ENCODE peak calls at places on chromosomes 12 and 14, in seven cellular contexts. One of them, this sample, is unnamed.

GRCh38 chr12:77231548-77231947 is 166.2 kb upstream of the E2F7 start:
- DNase-seq in AG04449: no peak
- DNase-seq in pancreas: peak; percentile 43
- DNase-seq in cardiac muscle cell: peak; percentile 96
- DNase-seq in MG63: peak; percentile 64
- DNase-seq in epithelial cell of esophagus: peak; percentile 45
- DNase-seq in left ventricle myocardium inferior: peak; percentile 73
- DNase-seq in this sample: peak; percentile 67

GRCh38 chr14:56862843-56863242 is 52.6 kb upstream of the OTX2 start:
- DNase-seq in AG04449: no peak
- DNase-seq in MG63: no peak
- DNase-seq in cardiac muscle cell: no peak
- DNase-seq in epithelial cell of esophagus: no peak
- DNase-seq in pancreas: no peak
- DNase-seq in left ventricle myocardium inferior: no peak
- DNase-seq in this sample: no peak

GRCh38 chr12:49716546-49716945 is 9.3 kb upstream of the FMNL3 start:
- DNase-seq in AG04449: no peak
- DNase-seq in MG63: no peak
- DNase-seq in epithelial cell of esophagus: no peak
- DNase-seq in left ventricle myocardium inferior: no peak
- DNase-seq in cardiac muscle cell: no peak
- DNase-seq in pancreas: no peak
- DNase-seq in this sample: no peak

GRCh38 chr12:53191885-53192530 is 11.3 kb upstream of the CSAD start:
- DNase-seq in AG04449: no peak
- DNase-seq in left ventricle myocardium inferior: no peak
- DNase-seq in epithelial cell of esophagus: no peak
- DNase-seq in pancreas: no peak
- DNase-seq in MG63: no peak
- DNase-seq in cardiac muscle cell: no peak
- DNase-seq in this sample: no peak

GRCh38 chr12:53091756-53092155 is 5.7 kb upstream of the IGFBP6 start:
- DNase-seq in epithelial cell of esophagus: no peak
- DNase-seq in AG04449: no peak
- DNase-seq in MG63: no peak
- DNase-seq in cardiac muscle cell: no peak
- DNase-seq in pancreas: no peak
- DNase-seq in left ventricle myocardium inferior: no peak
- DNase-seq in this sample: no peak

GRCh38 chr14:92897922-92898599 is 24.9 kb upstream of the CHGA start:
- DNase-seq in epithelial cell of esophagus: peak; percentile 18
- DNase-seq in left ventricle myocardium inferior: no peak
- DNase-seq in AG04449: no peak
- DNase-seq in cardiac muscle cell: peak; percentile 3
- DNase-seq in MG63: no peak
- DNase-seq in pancreas: no peak
- DNase-seq in this sample: no peak

GRCh38 chr12:88206636-88207035 is 64.5 kb downstream of the TMTC3 start:
- DNase-seq in AG04449: peak; percentile 12
- DNase-seq in cardiac muscle cell: peak; percentile 53
- DNase-seq in epithelial cell of esophagus: no peak
- DNase-seq in MG63: no peak
- DNase-seq in pancreas: no peak
- DNase-seq in left ventricle myocardium inferior: no peak
- DNase-seq in this sample: peak; percentile 58

GRCh38 chr12:8077207-8077606 is 4.9 kb upstream of the NECAP1 start:
- DNase-seq in left ventricle myocardium inferior: no peak
- DNase-seq in pancreas: no peak
- DNase-seq in cardiac muscle cell: no peak
- DNase-seq in AG04449: no peak
- DNase-seq in MG63: peak; percentile 47
- DNase-seq in epithelial cell of esophagus: peak; percentile 84
- DNase-seq in this sample: no peak

GRCh38 chr12:48601013-48601756 is 31.3 kb upstream of the LALBA start:
- DNase-seq in MG63: no peak
- DNase-seq in pancreas: no peak
- DNase-seq in left ventricle myocardium inferior: no peak
- DNase-seq in cardiac muscle cell: peak; percentile 15
- DNase-seq in AG04449: peak; percentile 2
- DNase-seq in epithelial cell of esophagus: peak; percentile 55
- DNase-seq in this sample: peak; percentile 19

GRCh38 chr12:101772019-101772774 is 32.9 kb upstream of the SYCP3 start:
- DNase-seq in epithelial cell of esophagus: peak; percentile 70
- DNase-seq in cardiac muscle cell: peak; percentile 38
- DNase-seq in MG63: no peak
- DNase-seq in AG04449: no peak
- DNase-seq in pancreas: no peak
- DNase-seq in left ventricle myocardium inferior: no peak
- DNase-seq in this sample: no peak

GRCh38 chr12:51961834-51962233 is 10.3 kb downstream of the ACVR1B start:
- DNase-seq in left ventricle myocardium inferior: no peak
- DNase-seq in cardiac muscle cell: no peak
- DNase-seq in MG63: no peak
- DNase-seq in epithelial cell of esophagus: peak; percentile 30
- DNase-seq in pancreas: no peak
- DNase-seq in AG04449: no peak
- DNase-seq in this sample: no peak

GRCh38 chr12:113154351-113154973 is 4.9 kb downstream of the CFAP73 start:
- DNase-seq in epithelial cell of esophagus: peak; percentile 38
- DNase-seq in left ventricle myocardium inferior: no peak
- DNase-seq in MG63: peak; percentile 36
- DNase-seq in cardiac muscle cell: peak; percentile 44
- DNase-seq in AG04449: no peak
- DNase-seq in pancreas: no peak
- DNase-seq in this sample: no peak

GRCh38 chr14:101709962-101710891 is 51.3 kb upstream of the PPP2R5C start:
- DNase-seq in cardiac muscle cell: no peak
- DNase-seq in MG63: no peak
- DNase-seq in pancreas: no peak
- DNase-seq in left ventricle myocardium inferior: no peak
- DNase-seq in AG04449: no peak
- DNase-seq in epithelial cell of esophagus: peak; percentile 51
- DNase-seq in this sample: no peak

GRCh38 chr12:125357561-125357960 is 292.3 kb downstream of the AACS start:
- DNase-seq in epithelial cell of esophagus: no peak
- DNase-seq in pancreas: no peak
- DNase-seq in MG63: no peak
- DNase-seq in cardiac muscle cell: no peak
- DNase-seq in left ventricle myocardium inferior: no peak
- DNase-seq in AG04449: no peak
- DNase-seq in this sample: no peak

GRCh38 chr14:103718572-103718971 is 3.0 kb downstream of the ZFYVE21 start:
- DNase-seq in epithelial cell of esophagus: no peak
- DNase-seq in cardiac muscle cell: peak; percentile 65
- DNase-seq in left ventricle myocardium inferior: no peak
- DNase-seq in AG04449: no peak
- DNase-seq in pancreas: no peak
- DNase-seq in MG63: no peak
- DNase-seq in this sample: peak; percentile 59

GRCh38 chr12:124191024-124191359 is 103.9 kb upstream of the RFLNA start:
- DNase-seq in AG04449: no peak
- DNase-seq in pancreas: no peak
- DNase-seq in left ventricle myocardium inferior: no peak
- DNase-seq in MG63: peak; percentile 34
- DNase-seq in cardiac muscle cell: peak; percentile 23
- DNase-seq in epithelial cell of esophagus: peak; percentile 18
- DNase-seq in this sample: no peak

GRCh38 chr12:110245278-110245868 is 35.7 kb upstream of the ATP2A2 start:
- DNase-seq in cardiac muscle cell: no peak
- DNase-seq in pancreas: no peak
- DNase-seq in left ventricle myocardium inferior: peak; percentile 54
- DNase-seq in AG04449: no peak
- DNase-seq in epithelial cell of esophagus: peak; percentile 37
- DNase-seq in MG63: peak; percentile 44
- DNase-seq in this sample: no peak

GRCh38 chr14:84555493-84555892 is 974.5 kb upstream of the FLRT2 start:
- DNase-seq in AG04449: no peak
- DNase-seq in epithelial cell of esophagus: no peak
- DNase-seq in left ventricle myocardium inferior: no peak
- DNase-seq in cardiac muscle cell: no peak
- DNase-seq in pancreas: no peak
- DNase-seq in MG63: no peak
- DNase-seq in this sample: no peak

GRCh38 chr12:55996201-55996714 is 818 bp upstream of the SUOX start:
- DNase-seq in cardiac muscle cell: peak; percentile 79
- DNase-seq in AG04449: no peak
- DNase-seq in epithelial cell of esophagus: peak; percentile 70
- DNase-seq in left ventricle myocardium inferior: no peak
- DNase-seq in MG63: peak; percentile 34
- DNase-seq in pancreas: peak; percentile 54
- DNase-seq in this sample: no peak

GRCh38 chr12:95784286-95784685 is 6.3 kb downstream of the NTN4 start:
- DNase-seq in epithelial cell of esophagus: peak; percentile 46
- DNase-seq in left ventricle myocardium inferior: no peak
- DNase-seq in pancreas: no peak
- DNase-seq in MG63: peak; percentile 79
- DNase-seq in cardiac muscle cell: no peak
- DNase-seq in AG04449: no peak
- DNase-seq in this sample: no peak

GRCh38 chr12:57452181-57452936 is 2.7 kb upstream of the INHBE start:
- DNase-seq in cardiac muscle cell: peak; percentile 86
- DNase-seq in epithelial cell of esophagus: peak; percentile 48
- DNase-seq in left ventricle myocardium inferior: peak; percentile 38
- DNase-seq in pancreas: no peak
- DNase-seq in AG04449: peak; percentile 86
- DNase-seq in MG63: no peak
- DNase-seq in this sample: peak; percentile 81

GRCh38 chr14:105365681-105366080 is 32.7 kb upstream of the TEX22 start:
- DNase-seq in MG63: no peak
- DNase-seq in pancreas: no peak
- DNase-seq in left ventricle myocardium inferior: no peak
- DNase-seq in cardiac muscle cell: no peak
- DNase-seq in AG04449: no peak
- DNase-seq in epithelial cell of esophagus: no peak
- DNase-seq in this sample: no peak

GRCh38 chr12:127025545-127025944 is 1241.4 kb upstream of the TMEM132C start:
- DNase-seq in cardiac muscle cell: no peak
- DNase-seq in pancreas: no peak
- DNase-seq in AG04449: no peak
- DNase-seq in MG63: no peak
- DNase-seq in epithelial cell of esophagus: peak; percentile 18
- DNase-seq in left ventricle myocardium inferior: no peak
- DNase-seq in this sample: no peak

GRCh38 chr14:32709072-32709471 is 229.6 kb upstream of the NPAS3 start:
- DNase-seq in MG63: peak; percentile 50
- DNase-seq in AG04449: no peak
- DNase-seq in left ventricle myocardium inferior: no peak
- DNase-seq in cardiac muscle cell: peak; percentile 90
- DNase-seq in pancreas: no peak
- DNase-seq in epithelial cell of esophagus: peak; percentile 50
- DNase-seq in this sample: peak; percentile 63

GRCh38 chr14:64507376-64508156 is 3.0 kb downstream of the ZBTB1 start:
- DNase-seq in cardiac muscle cell: peak; percentile 17
- DNase-seq in epithelial cell of esophagus: peak; percentile 86
- DNase-seq in pancreas: no peak
- DNase-seq in AG04449: no peak
- DNase-seq in left ventricle myocardium inferior: no peak
- DNase-seq in MG63: peak; percentile 12
- DNase-seq in this sample: no peak

DNA sequence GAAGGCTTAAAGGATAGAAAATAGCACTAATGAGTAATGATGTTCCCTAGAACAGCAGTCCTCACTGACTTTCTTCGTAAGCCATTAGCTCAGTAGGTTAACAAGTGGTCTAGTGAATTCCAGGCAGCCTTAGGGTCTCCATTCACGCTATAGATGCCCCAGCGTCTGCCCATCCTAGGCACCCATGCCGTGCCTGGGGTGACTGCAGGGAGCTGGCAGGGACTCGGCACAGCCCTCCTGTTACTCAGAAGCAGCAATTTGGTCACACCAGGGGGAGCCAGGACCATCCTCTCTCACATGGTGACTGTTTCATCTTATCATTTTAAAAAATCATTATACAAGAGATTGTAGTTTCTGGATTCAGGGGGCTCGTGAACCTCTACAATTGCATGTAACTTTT is 66.0 kb upstream of the TRAF3 start:
- DNase-seq in cardiac muscle cell: no peak
- DNase-seq in epithelial cell of esophagus: no peak
- DNase-seq in pancreas: no peak
- DNase-seq in left ventricle myocardium inferior: no peak
- DNase-seq in MG63: no peak
- DNase-seq in AG04449: no peak
- DNase-seq in this sample: no peak
- H3K4me3 ChIP-seq in cardiac muscle cell: no peak overlapping the region
- H3K4me3 ChIP-seq in epithelial cell of esophagus: no peak overlapping the region
- H3K4me3 ChIP-seq in pancreas: no peak overlapping the region
- H3K4me3 ChIP-seq in left ventricle myocardium inferior: no peak overlapping the region
- H3K4me3 ChIP-seq in MG63: no peak overlapping the region
- H3K4me3 ChIP-seq in AG04449: no peak overlapping the region
- H3K4me3 ChIP-seq in this sample: no peak overlapping the region

DNA sequence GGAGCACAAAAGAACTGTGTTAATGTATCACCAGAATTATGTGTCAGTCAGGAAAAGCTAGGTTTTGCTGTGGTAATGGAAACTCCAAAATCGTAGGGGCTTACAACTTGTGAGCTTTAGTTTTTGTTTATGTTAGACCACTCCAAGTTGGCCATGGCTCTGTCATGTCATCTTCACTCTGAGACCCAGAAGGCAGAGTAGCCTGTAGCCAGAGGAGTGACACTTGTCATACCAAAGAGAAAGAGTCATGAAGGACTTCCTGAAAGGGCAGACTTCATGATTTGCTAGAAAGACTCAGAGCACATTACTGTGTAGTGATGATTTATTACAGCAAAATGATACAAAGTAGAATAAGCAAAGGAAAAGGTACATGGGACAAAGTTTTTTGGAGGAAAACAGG is 133.6 kb upstream of the SSTR1 start:
- DNase-seq in pancreas: no peak
- DNase-seq in AG04449: no peak
- DNase-seq in cardiac muscle cell: no peak
- DNase-seq in epithelial cell of esophagus: no peak
- DNase-seq in left ventricle myocardium inferior: no peak
- DNase-seq in MG63: no peak
- DNase-seq in this sample: no peak
- H3K4me3 ChIP-seq in pancreas: no peak overlapping the region
- H3K4me3 ChIP-seq in AG04449: no peak overlapping the region
- H3K4me3 ChIP-seq in cardiac muscle cell: no peak overlapping the region
- H3K4me3 ChIP-seq in epithelial cell of esophagus: no peak overlapping the region
- H3K4me3 ChIP-seq in left ventricle myocardium inferior: no peak overlapping the region
- H3K4me3 ChIP-seq in MG63: no peak overlapping the region
- H3K4me3 ChIP-seq in this sample: no peak overlapping the region

DNA sequence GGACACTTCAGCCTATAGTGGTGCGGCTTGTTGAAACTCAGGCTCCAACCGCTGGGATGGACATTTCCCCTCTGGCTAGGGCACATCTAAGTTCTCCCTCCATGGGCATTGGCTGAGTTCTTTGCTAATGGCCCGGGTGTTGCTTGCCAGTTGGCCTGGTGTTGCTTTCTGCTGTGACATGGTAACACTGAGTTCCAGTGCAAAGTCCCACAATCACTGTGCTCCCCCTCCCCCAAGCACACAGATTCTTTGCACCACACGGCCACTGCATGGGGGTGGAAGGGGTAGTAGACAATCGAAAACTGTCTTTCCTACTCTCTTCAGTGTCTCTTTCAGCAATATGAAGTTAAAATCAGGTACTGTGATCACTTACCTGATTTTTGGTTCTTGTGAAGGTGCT is 308.2 kb downstream of the FUT8 start:
- DNase-seq in epithelial cell of esophagus: no peak
- DNase-seq in MG63: no peak
- DNase-seq in left ventricle myocardium inferior: no peak
- DNase-seq in AG04449: no peak
- DNase-seq in pancreas: no peak
- DNase-seq in cardiac muscle cell: no peak
- DNase-seq in this sample: no peak
- H3K4me3 ChIP-seq in epithelial cell of esophagus: no peak overlapping the region
- H3K4me3 ChIP-seq in MG63: no peak overlapping the region
- H3K4me3 ChIP-seq in left ventricle myocardium inferior: no peak overlapping the region
- H3K4me3 ChIP-seq in AG04449: no peak overlapping the region
- H3K4me3 ChIP-seq in pancreas: no peak overlapping the region
- H3K4me3 ChIP-seq in cardiac muscle cell: no peak overlapping the region
- H3K4me3 ChIP-seq in this sample: no peak overlapping the region

GRCh38 chr14:60657609-60657983 is 8.3 kb upstream of the SIX1 start:
- DNase-seq in cardiac muscle cell: no peak
- DNase-seq in epithelial cell of esophagus: peak; percentile 29
- DNase-seq in pancreas: no peak
- DNase-seq in left ventricle myocardium inferior: no peak
- DNase-seq in MG63: no peak
- DNase-seq in AG04449: no peak
- DNase-seq in this sample: no peak
- H3K4me3 ChIP-seq in cardiac muscle cell: peak overlapping the region; percentile 51
- H3K4me3 ChIP-seq in epithelial cell of esophagus: peak overlapping the region; percentile 77
- H3K4me3 ChIP-seq in pancreas: peak overlapping the region; percentile 56
- H3K4me3 ChIP-seq in left ventricle myocardium inferior: peak overlapping the region; percentile 74
- H3K4me3 ChIP-seq in MG63: peak overlapping the region; percentile 44
- H3K4me3 ChIP-seq in AG04449: peak overlapping the region; percentile 65
- H3K4me3 ChIP-seq in this sample: peak overlapping the region; percentile 79